ENCODE peak calls at places on chromosomes 4 and X, in eight cellular contexts. B, C, M, R, U, S, O and N are unnamed samples.

GRCh38 chr4:4526401-4526800 is 15.4 kb downstream of the STX18 start:
- DNase-seq in B (no peak), C (no peak), M (no peak), R (no peak), U (no peak), S (no peak), O (no peak), N (no peak)

GRCh38 chr4:28921886-28922285 is 1798.3 kb upstream of the PCDH7 start:
- DNase-seq in B (no peak), C (no peak), M (no peak), R (no peak), U (no peak), S (no peak), O (no peak), N (no peak)

GRCh38 chr4:159191989-159192388 is 89.1 kb downstream of the RAPGEF2 start:
- DNase-seq in B (peak; percentile 75), C (no peak), M (no peak), R (no peak), U (no peak), S (no peak), O (no peak), N (no peak)

GRCh38 chrX:69097451-69098236 is 67.6 kb downstream of the PJA1 start:
- DNase-seq in B (no peak), C (no peak), M (no peak), R (no peak), U (no peak), S (no peak), O (no peak), N (no peak)

GRCh38 chrX:13658602-13659001 is 5.7 kb downstream of the TCEANC start:
- DNase-seq in B (peak; percentile 58), C (no peak), M (no peak), R (no peak), U (peak; percentile 40), S (no peak), O (no peak), N (no peak)

GRCh38 chrX:15926622-15927021 is 72.0 kb upstream of the AP1S2 start:
- DNase-seq in B (no peak), C (no peak), M (no peak), R (no peak), U (no peak), S (no peak), O (no peak), N (no peak)

GRCh38 chrX:57906790-57907189 is 3.5 kb downstream of the ZXDA start:
- DNase-seq in B (no peak), C (no peak), M (no peak), R (no peak), U (no peak), S (no peak), O (no peak), N (no peak)

GRCh38 chr4:144903953-144904711 is 193.9 kb downstream of the ANAPC10 start:
- DNase-seq in B (no peak), C (no peak), M (no peak), R (no peak), U (no peak), S (no peak), O (no peak), N (no peak)

GRCh38 chr4:10115271-10115656 is 1.3 kb downstream of the WDR1 start:
- DNase-seq in B (no peak), C (no peak), M (no peak), R (no peak), U (no peak), S (no peak), O (no peak), N (no peak)

GRCh38 chrX:48971325-48972213 is at the start of gene KCND1:
- DNase-seq in B (no peak), C (peak; percentile 19), M (no peak), R (peak; percentile 29), U (peak; percentile 78), S (no peak), O (no peak), N (no peak)

GRCh38 chr4:19194672-19195071 is 1057.0 kb upstream of the SLIT2 start:
- DNase-seq in B (no peak), C (no peak), M (no peak), R (no peak), U (no peak), S (no peak), O (no peak), N (no peak)

GRCh38 chr4:184472540-184473264 is 1.6 kb downstream of the IRF2 start:
- DNase-seq in B (peak; percentile 70), C (peak; percentile 47), M (peak; percentile 94), R (peak; percentile 92), U (peak; percentile 87), S (no peak), O (peak; percentile 77), N (peak; percentile 96)

GRCh38 chrX:152652467-152652866 is 14.8 kb downstream of the GABRQ start:
- DNase-seq in B (no peak), C (no peak), M (no peak), R (no peak), U (no peak), S (no peak), O (no peak), N (peak; percentile 20)

GRCh38 chrX:12480956-12481355 is 310.3 kb upstream of the PRPS2 start:
- DNase-seq in B (no peak), C (no peak), M (no peak), R (no peak), U (no peak), S (no peak), O (no peak), N (no peak)

GRCh38 chr4:99846891-99847290 is 30.3 kb downstream of the DAPP1 start:
- DNase-seq in B (no peak), C (no peak), M (no peak), R (no peak), U (no peak), S (no peak), O (no peak), N (no peak)
- H3K4me1 ChIP-seq in B (no peaks in the 10 kb centered on the region), C (no peaks in the 10 kb centered on the region), M (peaks cover 12% of the 10 kb centered on the region), R (no peaks in the 10 kb centered on the region), U (peaks cover 15% of the 10 kb centered on the region), S (peaks cover 58% of the 10 kb centered on the region), O (peaks cover 6% of the 10 kb centered on the region), N (no peaks in the 10 kb centered on the region)

DNA sequence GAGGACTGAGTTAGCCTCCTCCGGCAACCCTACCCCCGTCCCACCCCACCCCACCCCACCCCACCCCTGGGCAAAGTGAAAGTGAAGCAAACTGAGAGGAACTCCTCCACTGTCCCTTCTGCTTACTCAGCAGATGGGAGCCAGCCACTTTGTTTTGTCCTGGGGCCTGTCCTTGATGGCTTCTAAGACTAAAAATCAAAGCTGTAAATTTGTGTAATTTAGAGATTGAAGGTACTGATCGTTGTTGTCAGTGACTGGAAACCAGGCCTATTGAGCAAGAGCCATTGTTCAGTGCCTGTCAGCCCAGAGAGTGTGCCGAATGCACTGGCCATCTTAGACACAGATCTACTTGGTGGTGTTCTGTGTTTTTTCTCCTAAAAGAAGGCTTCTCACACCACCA is 161.9 kb downstream of the CBR4 start:
- DNase-seq in B (no peak), C (no peak), M (no peak), R (no peak), U (peak; percentile 44), S (no peak), O (no peak), N (no peak)
- H3K4me3 ChIP-seq in B (no peak overlapping the region), C (no peak overlapping the region), M (peak overlapping the region; percentile 23), R (peak overlapping the region; percentile 6), U (peak overlapping the region; percentile 17), S (no peak overlapping the region), O (peak overlapping the region; percentile 11), N (peak overlapping the region; percentile 33)

GRCh38 chr4:34721835-34722234 is 1522.5 kb downstream of the ARAP2 start:
- DNase-seq in B (no peak), C (no peak), M (no peak), R (no peak), U (no peak), S (no peak), O (no peak), N (no peak)

GRCh38 chr4:34723606-34724005 is 1520.7 kb downstream of the ARAP2 start:
- DNase-seq in B (no peak), C (no peak), M (no peak), R (no peak), U (no peak), S (no peak), O (no peak), N (no peak)

DNA sequence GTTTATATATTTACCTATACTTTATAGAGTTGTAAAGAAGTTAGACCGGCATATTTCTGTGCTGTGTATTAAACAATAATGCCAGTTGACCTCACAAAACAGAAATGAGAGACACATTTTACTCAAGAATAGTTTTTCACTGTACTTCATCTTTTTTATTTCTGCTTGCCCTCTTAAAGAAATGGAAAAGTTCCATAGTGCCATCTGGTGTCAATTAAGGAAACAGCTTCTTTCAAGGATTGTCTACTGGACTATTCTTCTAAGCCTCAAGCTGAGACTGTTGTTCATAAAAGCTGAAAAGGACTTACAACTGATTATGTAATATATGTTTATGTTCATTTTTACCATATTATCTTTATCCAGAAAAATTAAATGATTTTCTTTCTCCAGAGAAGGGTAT is 1523.8 kb downstream of the ARAP2 start:
- DNase-seq in B (peak; percentile 57), C (no peak), M (no peak), R (no peak), U (peak; percentile 1), S (no peak), O (no peak), N (no peak)
- TF ChIP-seq EP300 in B (no peak), C (no peak), M (no peak), R (no peak), U (no peak), S (no peak), O (no peak), N (no peak)

GRCh38 chr4:8200302-8200975 is 1.3 kb downstream of the SH3TC1 start:
- DNase-seq in B (no peak), C (no peak), M (peak; percentile 93), R (peak; percentile 68), U (no peak), S (no peak), O (no peak), N (peak; percentile 84)

GRCh38 chr4:8199594-8200301 is 658 bp downstream of the SH3TC1 start:
- DNase-seq in B (no peak), C (no peak), M (no peak), R (peak; percentile 55), U (no peak), S (no peak), O (no peak), N (peak; percentile 82)

GRCh38 chr4:8198906-8199593 is at the start of gene SH3TC1:
- DNase-seq in B (peak; percentile 76), C (peak; percentile 67), M (peak; percentile 93), R (peak; percentile 95), U (peak; percentile 97), S (peak; percentile 68), O (peak; percentile 77), N (peak; percentile 96)

GRCh38 chr4:8197521-8197920 is 1.6 kb upstream of the SH3TC1 start:
- DNase-seq in B (no peak), C (no peak), M (no peak), R (no peak), U (no peak), S (no peak), O (no peak), N (peak; percentile 75)

DNA sequence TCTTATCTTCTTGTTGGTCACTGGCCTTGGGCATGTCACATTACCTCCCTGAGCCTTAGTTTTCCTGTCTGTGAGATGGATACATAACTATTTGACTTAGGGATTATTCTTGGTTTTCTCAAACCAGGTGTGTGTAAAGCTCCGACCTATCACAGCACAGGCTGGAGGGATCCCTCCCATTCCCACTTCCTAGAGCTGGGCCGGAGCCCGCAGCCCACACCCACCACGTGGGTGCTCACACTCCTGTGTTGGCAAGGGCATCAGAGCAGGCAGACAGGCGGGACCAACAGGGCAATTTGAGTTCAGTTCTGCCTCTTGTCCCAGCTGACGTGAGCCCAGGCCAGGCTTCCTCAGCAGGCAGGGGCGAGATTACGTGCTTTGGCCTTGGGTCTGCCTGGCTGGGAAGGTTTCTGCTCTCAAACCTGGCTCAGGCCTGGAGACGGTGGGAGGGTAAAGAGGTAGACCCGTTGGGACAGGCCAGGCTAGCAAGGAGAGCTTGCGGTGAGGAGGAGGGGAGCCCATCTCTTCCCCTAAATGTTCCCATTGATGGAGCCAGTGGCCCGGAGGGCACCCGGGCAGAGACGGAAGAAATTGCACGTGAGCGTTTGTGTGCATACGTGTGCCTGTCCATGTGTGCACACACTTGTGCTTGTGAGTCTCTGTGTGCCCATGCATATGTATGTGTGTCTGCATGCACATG is 734 bp upstream of the SH3TC1 start:
- DNase-seq in B (no peak), C (no peak), M (no peak), R (peak; percentile 62), U (no peak), S (peak; percentile 30), O (no peak), N (peak; percentile 75)
- H3K4me1 ChIP-seq in B (peaks cover 27% of the 10 kb centered on the region), C (no peaks in the 10 kb centered on the region), M (peaks cover 47% of the 10 kb centered on the region), R (peaks cover 27% of the 10 kb centered on the region), U (peaks cover 59% of the 10 kb centered on the region), S (peaks cover 39% of the 10 kb centered on the region), O (peaks cover 12% of the 10 kb centered on the region), N (peaks cover 41% of the 10 kb centered on the region)